ENCODE peak calls at places on chromosomes 12 and 14, in seven cellular contexts. J, B, O, R, K, I and H are unnamed samples.

GRCh38 chr12:72289633-72290032 is 17.5 kb downstream of the TRHDE start:
- DNase-seq in B (no peak), K (no peak), O (no peak), I (no peak), J (no peak), R (no peak), H (no peak)

GRCh38 chr12:66709893-66710292 is 31.0 kb upstream of the GRIP1 start:
- DNase-seq in I (no peak), K (no peak), B (no peak), J (no peak), O (no peak), R (no peak), H (no peak)

GRCh38 chr14:90444077-90444696 is 47.4 kb downstream of the CALM1 start:
- DNase-seq in K (peak; percentile 75), I (peak; percentile 48), O (no peak), B (no peak), R (no peak), J (no peak), H (peak; percentile 10)

GRCh38 chr12:116937640-116938039 is 26.9 kb downstream of the FBXW8 start:
- DNase-seq in R (no peak), O (no peak), I (no peak), K (no peak), J (no peak), B (no peak), H (no peak)

GRCh38 chr14:79161576-79161975 is 991.4 kb downstream of the NRXN3 start:
- DNase-seq in I (no peak), K (peak; percentile 23), R (no peak), J (no peak), O (no peak), B (peak; percentile 1), H (no peak)

GRCh38 chr12:66491812-66492361 is 187.0 kb downstream of the GRIP1 start:
- DNase-seq in K (no peak), B (no peak), O (no peak), I (no peak), R (no peak), J (no peak), H (no peak)

GRCh38 chr12:18905134-18905533 is 167.2 kb downstream of the CAPZA3 start:
- DNase-seq in J (no peak), O (no peak), B (no peak), R (no peak), K (no peak), I (no peak), H (no peak)

GRCh38 chr12:30088259-30088995 is 304.7 kb upstream of the TMTC1 start:
- DNase-seq in B (no peak), K (no peak), O (no peak), I (no peak), J (no peak), R (no peak), H (no peak)

GRCh38 chr14:57865450-57866198 is at the start of gene SLC35F4:
- DNase-seq in I (no peak), R (no peak), J (no peak), O (no peak), B (peak; percentile 7), K (no peak), H (no peak)

GRCh38 chr12:7877421-7877820 is 4.7 kb upstream of the SLC2A14 start:
- DNase-seq in J (no peak), B (no peak), O (no peak), R (no peak), I (no peak), K (no peak), H (no peak)

GRCh38 chr14:29216316-29216715 is 449.7 kb downstream of the FOXG1 start:
- DNase-seq in I (no peak), O (no peak), R (no peak), K (no peak), J (no peak), B (no peak), H (no peak)

DNA sequence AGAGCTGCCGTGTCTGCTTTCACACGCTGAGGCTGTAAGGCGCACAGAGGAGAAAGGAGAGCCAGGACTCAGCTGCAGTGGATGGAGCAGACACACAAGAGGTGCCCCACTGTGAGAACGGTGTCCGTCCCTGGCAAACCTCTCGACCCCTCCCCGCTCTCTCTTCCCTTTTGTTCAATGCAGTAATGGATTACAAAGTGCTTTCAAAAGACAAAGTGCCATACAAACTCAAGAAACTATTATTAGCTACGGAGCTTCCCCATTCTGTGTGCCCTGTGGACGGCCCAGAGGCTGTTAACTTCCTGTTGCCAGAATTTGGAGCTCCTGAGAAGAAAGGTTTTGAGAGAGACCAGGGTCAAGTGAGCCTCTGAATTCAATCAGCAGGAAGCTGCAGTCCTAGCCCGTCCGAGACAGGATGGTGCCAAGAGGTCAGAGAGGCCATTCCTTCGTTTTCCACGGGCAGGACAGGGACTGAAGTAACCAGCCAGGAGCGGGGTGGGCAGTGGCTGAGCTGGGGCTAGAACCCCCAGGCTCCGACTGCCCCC is 15.8 kb downstream of the CCND2 start:
- DNase-seq in K (no peak), J (no peak), R (no peak), O (no peak), I (no peak), B (no peak), H (no peak)
- TF ChIP-seq POLR2AphosphoS5 in K (no peak), J (no peak), R (no peak), O (no peak), I (no peak), B (no peak), H (no peak)

GRCh38 chr14:21054768-21055145 is 2.9 kb upstream of the RNASE8 start:
- DNase-seq in I (no peak), B (no peak), R (no peak), K (no peak), O (no peak), J (no peak), H (no peak)

GRCh38 chr14:21053184-21054122 is 4.2 kb upstream of the RNASE8 start:
- DNase-seq in J (no peak), O (no peak), B (no peak), K (no peak), I (no peak), R (no peak), H (no peak)

GRCh38 chr14:21054123-21054767 is 3.4 kb upstream of the RNASE8 start:
- DNase-seq in R (no peak), I (no peak), B (no peak), K (no peak), J (peak; percentile 58), O (no peak), H (no peak)

GRCh38 chr14:21056520-21057163 is 980 bp upstream of the RNASE8 start:
- DNase-seq in B (no peak), I (no peak), J (peak; percentile 85), R (no peak), K (no peak), O (no peak), H (no peak)

DNA sequence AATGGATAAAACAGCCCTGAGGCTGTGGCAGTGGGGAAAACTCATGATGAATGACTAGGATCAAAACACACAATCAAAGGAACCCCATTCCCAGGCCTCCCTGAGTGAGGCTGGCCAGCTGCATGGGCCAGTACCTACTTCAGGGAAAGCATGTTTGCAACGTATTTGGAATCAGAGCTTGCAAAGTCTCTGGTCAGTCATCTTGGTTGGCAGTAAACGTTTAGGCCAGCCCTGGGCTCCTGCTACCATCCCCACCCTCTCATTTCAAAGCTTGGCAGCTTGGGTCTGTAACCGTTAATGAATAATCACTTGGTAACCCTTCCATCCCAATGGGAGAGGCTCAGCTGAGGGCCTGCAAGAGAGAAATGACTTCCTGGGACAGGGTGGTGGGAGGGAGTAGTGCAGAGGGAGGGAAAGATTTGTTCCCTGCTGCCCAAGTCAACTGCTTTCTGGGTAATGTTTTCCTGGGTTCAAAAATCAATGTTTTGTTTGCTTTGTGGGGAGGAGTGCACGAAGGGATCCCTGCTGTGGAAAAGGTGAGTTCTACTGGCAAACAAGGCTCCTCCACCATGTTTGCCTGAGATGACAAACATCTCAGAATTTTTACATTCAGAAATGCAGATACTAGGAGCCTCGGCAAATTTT is 2.0 kb upstream of the RNASE8 start:
- DNase-seq in R (no peak), J (peak; percentile 67), B (no peak), O (no peak), K (no peak), I (no peak), H (no peak)
- TF ChIP-seq POLR2A in R (no peak), J (peak; percentile 20), B (no peak), O (no peak), K (no peak), I (no peak), H (no peak)

GRCh38 chr12:124248862-124249825 is 45.7 kb upstream of the RFLNA start:
- DNase-seq in I (peak; percentile 26), B (no peak), K (no peak), J (no peak), R (no peak), O (no peak), H (no peak)
- H3K27ac ChIP-seq in I (no peak overlapping the region), B (no peak overlapping the region), K (no peak overlapping the region), J (no peak overlapping the region), R (no peak overlapping the region), O (no peak overlapping the region), H (no peak overlapping the region)

GRCh38 chr12:14962797-14963196 is 1.4 kb upstream of the ARHGDIB start:
- DNase-seq in R (no peak), K (no peak), B (no peak), I (no peak), O (no peak), J (no peak), H (no peak)

GRCh38 chr12:14960548-14961465 is 594 bp downstream of the ARHGDIB start:
- DNase-seq in O (no peak), R (no peak), J (peak; percentile 21), I (no peak), K (peak; percentile 83), B (peak; percentile 37), H (no peak)

GRCh38 chr12:14962180-14962579 is 779 bp upstream of the ARHGDIB start:
- DNase-seq in R (no peak), K (peak; percentile 58), O (no peak), J (no peak), B (no peak), I (no peak), H (no peak)

GRCh38 chr12:14959916-14960315 is 1.5 kb downstream of the ARHGDIB start:
- DNase-seq in J (no peak), B (no peak), K (peak; percentile 24), I (no peak), O (no peak), R (no peak), H (no peak)

DNA sequence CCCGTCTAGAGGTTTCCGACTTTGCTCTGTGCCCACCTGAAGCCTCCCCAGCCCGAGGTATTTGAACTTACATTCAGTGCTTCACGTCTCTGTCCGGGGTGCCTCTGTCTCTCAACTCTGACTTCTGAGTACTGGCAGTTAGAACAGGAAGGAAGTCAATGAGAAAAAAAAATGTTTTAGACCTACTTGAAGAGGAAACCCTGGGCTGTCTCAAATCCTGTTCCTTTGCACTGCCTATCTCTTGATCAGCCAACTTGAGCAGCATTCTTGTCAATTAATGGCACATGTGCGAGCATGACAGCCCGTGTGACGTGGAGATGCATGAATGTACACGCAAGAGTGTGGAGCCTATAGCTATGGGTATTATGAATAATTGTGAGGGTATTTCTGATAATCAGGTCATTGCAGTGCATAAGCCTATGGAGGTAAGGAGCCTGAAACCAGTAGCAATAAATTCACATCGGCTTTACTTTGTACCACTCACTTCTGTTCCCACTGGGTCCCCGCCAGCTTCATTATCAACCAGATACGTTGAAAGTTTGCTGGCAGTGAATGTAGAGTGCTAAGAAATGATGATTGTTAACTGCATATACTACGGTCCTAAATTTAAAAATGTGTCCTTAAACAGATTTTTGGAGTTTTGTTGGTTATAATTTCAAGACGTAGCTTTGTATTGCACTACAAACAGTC is at the start of gene ARHGDIB:
- DNase-seq in I (peak; percentile 39), R (peak; percentile 51), K (peak; percentile 90), B (peak; percentile 59), J (peak; percentile 58), O (no peak), H (peak; percentile 22)
- TF ChIP-seq POLR2AphosphoS5 in I (no peak), R (peak; percentile 31), K (peak; percentile 60), B (no peak), J (peak; percentile 69), O (no peak), H (peak; percentile 19)

GRCh38 chr12:120710805-120711296 is 593 bp downstream of the UNC119B start:
- DNase-seq in B (peak; percentile 38), K (no peak), O (no peak), R (no peak), J (peak; percentile 42), I (no peak), H (no peak)
- TF ChIP-seq POLR2A in B (no peak), K (peak; percentile 51), O (no peak), R (no peak), J (no peak), I (no peak), H (no peak)